ENCODE peak calls at places on chromosomes 13 and 19, in ten cellular contexts. A is foreskin keratinocyte; J is CD4-positive, alpha-beta T cell; F is Peyer's patch; W is AG10803; N is endodermal cell; T is GM20000; E is left lung; K is foreskin fibroblast; S is WTC11. C is an unnamed sample.

GRCh38 chr19:7783991-7784421 is 21.0 kb downstream of the CLEC4M start:
- DNase-seq in A (peak; percentile 95), J (no peak), F (no peak), W (peak; percentile 23), N (peak; percentile 53), T (no peak), E (peak; percentile 62), K (peak; percentile 75), S (no peak), C (no peak)

GRCh38 chr13:90800082-90800746 is 547.3 kb upstream of the MIR17HG start:
- DNase-seq in A (no peak), J (no peak), F (no peak), W (no peak), N (no peak), T (no peak), E (peak; percentile 60), K (no peak), S (no peak), C (no peak)

GRCh38 chr19:35090795-35091214 is 24.8 kb upstream of the FXYD3 start:
- DNase-seq in A (no peak), J (no peak), F (no peak), W (no peak), N (peak; percentile 80), T (no peak), E (no peak), K (no peak), S (peak; percentile 72), C (no peak)

GRCh38 chr19:13015361-13016231 is 20.3 kb downstream of the NFIX start:
- DNase-seq in A (no peak), J (no peak), F (no peak), W (peak; percentile 78), N (peak; percentile 59), T (peak; percentile 17), E (no peak), K (peak; percentile 50), S (peak; percentile 48), C (no peak)

GRCh38 chr13:98959775-98960325 is 18.0 kb downstream of the DOCK9 start:
- DNase-seq in A (no peak), J (no peak), F (no peak), W (no peak), N (no peak), T (no peak), E (no peak), K (peak; percentile 8), S (no peak), C (no peak)

GRCh38 chr19:11754663-11755062 is 12.1 kb upstream of the ZNF441 start:
- DNase-seq in A (no peak), J (no peak), F (no peak), W (no peak), N (no peak), T (no peak), E (no peak), K (no peak), S (no peak), C (no peak)

GRCh38 chr13:80217614-80218456 is 123.1 kb downstream of the SPRY2 start:
- DNase-seq in A (peak; percentile 23), J (no peak), F (no peak), W (no peak), N (peak; percentile 70), T (no peak), E (no peak), K (no peak), S (peak; percentile 13), C (no peak)

GRCh38 chr19:6710273-6711077 is 10.0 kb downstream of the C3 start:
- DNase-seq in A (no peak), J (no peak), F (no peak), W (no peak), N (peak; percentile 78), T (peak; percentile 66), E (no peak), K (no peak), S (peak; percentile 49), C (no peak)

GRCh38 chr19:15187026-15188007 is 13.5 kb downstream of the NOTCH3 start:
- DNase-seq in A (no peak), J (no peak), F (no peak), W (no peak), N (peak; percentile 77), T (no peak), E (no peak), K (no peak), S (peak; percentile 61), C (no peak)

GRCh38 chr13:74825949-74826246 is 656.1 kb downstream of the TBC1D4 start:
- DNase-seq in A (no peak), J (no peak), F (no peak), W (no peak), N (no peak), T (no peak), E (no peak), K (no peak), S (no peak), C (no peak)

GRCh38 chr19:1624458-1624857 is 19.2 kb upstream of the UQCR11 start:
- DNase-seq in A (no peak), J (peak; percentile 35), F (no peak), W (peak; percentile 39), N (peak; percentile 94), T (peak; percentile 88), E (no peak), K (peak; percentile 68), S (peak; percentile 89), C (peak; percentile 34)
- TF ChIP-seq CTCF in A (peak; percentile 69), J (peak; percentile 51), F (peak; percentile 67), W (peak; percentile 67), N (peak; percentile 88), T (peak; percentile 89), E (peak; percentile 28), K (peak; percentile 62), S (peak; percentile 72), C (peak; percentile 31)

DNA sequence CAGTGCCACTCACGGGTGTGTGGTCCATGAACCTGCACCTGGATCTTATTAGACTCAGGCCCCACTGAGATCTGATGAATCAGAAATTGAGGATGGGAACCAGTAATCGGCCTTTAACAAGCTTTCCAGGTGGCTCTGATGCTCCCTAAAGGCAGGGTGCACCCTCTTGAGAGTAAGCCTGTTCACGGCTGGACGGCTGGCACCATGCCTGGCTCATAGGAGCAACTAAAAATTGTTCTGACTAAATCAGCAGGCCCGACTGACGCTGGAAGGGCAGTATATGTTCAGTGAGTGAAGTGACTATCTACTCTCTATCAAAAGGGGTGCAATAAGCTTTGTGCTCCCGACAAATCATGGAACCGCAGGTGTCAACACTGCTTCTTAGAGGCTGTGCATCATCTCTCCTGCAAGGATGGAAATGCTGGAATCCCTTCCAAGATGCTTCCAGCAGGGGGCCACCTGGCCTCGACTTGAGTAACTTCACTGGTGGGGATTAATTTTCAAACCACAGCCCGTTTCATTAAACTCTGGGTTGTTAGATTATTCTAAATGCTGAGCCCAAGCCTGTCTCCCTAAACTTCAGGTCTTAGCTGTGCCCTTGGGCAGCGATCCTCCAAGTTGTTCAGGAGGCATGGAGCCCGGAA is 28.4 kb downstream of the TMTC4 start:
- DNase-seq in A (peak; percentile 15), J (no peak), F (no peak), W (peak; percentile 20), N (peak; percentile 78), T (no peak), E (no peak), K (peak; percentile 63), S (peak; percentile 55), C (no peak)
- TF ChIP-seq CTCF in A (peak; percentile 61), J (peak; percentile 7), F (peak; percentile 29), W (peak; percentile 50), N (peak; percentile 80), T (peak; percentile 9), E (no peak), K (peak; percentile 57), S (no peak), C (no peak)

GRCh38 chr13:100544866-100545683 is 43.5 kb downstream of the GGACT start:
- DNase-seq in A (no peak), J (no peak), F (peak; percentile 29), W (no peak), N (peak; percentile 45), T (no peak), E (peak; percentile 63), K (no peak), S (no peak), C (no peak)
- TF ChIP-seq CTCF in A (no peak), J (no peak), F (no peak), W (no peak), N (no peak), T (no peak), E (no peak), K (no peak), S (no peak), C (no peak)

GRCh38 chr19:4592445-4592844 is 33.0 kb upstream of the SEMA6B start:
- DNase-seq in A (no peak), J (no peak), F (no peak), W (no peak), N (no peak), T (no peak), E (no peak), K (no peak), S (no peak), C (no peak)

GRCh38 chr19:4597278-4597974 is 37.9 kb upstream of the SEMA6B start:
- DNase-seq in A (no peak), J (peak; percentile 12), F (no peak), W (no peak), N (no peak), T (no peak), E (no peak), K (no peak), S (peak; percentile 86), C (peak; percentile 44)

GRCh38 chr19:4596033-4596904 is 36.8 kb upstream of the SEMA6B start:
- DNase-seq in A (no peak), J (no peak), F (no peak), W (no peak), N (peak; percentile 67), T (no peak), E (no peak), K (no peak), S (no peak), C (no peak)

GRCh38 chr19:4591296-4591695 is 31.8 kb upstream of the SEMA6B start:
- DNase-seq in A (no peak), J (no peak), F (no peak), W (no peak), N (no peak), T (no peak), E (no peak), K (no peak), S (no peak), C (no peak)

GRCh38 chr19:4594199-4594598 is 34.7 kb upstream of the SEMA6B start:
- DNase-seq in A (no peak), J (no peak), F (no peak), W (no peak), N (no peak), T (no peak), E (no peak), K (peak; percentile 42), S (no peak), C (no peak)
- TF ChIP-seq CTCF in A (no peak), J (no peak), F (no peak), W (no peak), N (no peak), T (no peak), E (no peak), K (no peak), S (no peak), C (no peak)

GRCh38 chr19:18831524-18832330 is at the start of gene UPF1:
- DNase-seq in A (peak; percentile 65), J (peak; percentile 96), F (peak; percentile 97), W (peak; percentile 88), N (peak; percentile 97), T (peak; percentile 97), E (peak; percentile 98), K (peak; percentile 98), S (peak; percentile 98), C (peak; percentile 96)
- TF ChIP-seq CTCF in A (peak; percentile 22), J (no peak), F (peak; percentile 31), W (no peak), N (no peak), T (no peak), E (no peak), K (no peak), S (no peak), C (no peak)

C was measured in natural killer cell.